ENCODE peak calls at places on chromosomes 1 and 21, in seven cellular contexts. Z is adrenal gland, O is pancreas, Y is Caco-2, T is psoas muscle, K is adipocyte, A is tibial nerve. P is an unnamed sample. For H3K4me1, the result is how much of the 10 kb centered on the place peaks cover.

GRCh38 chr1:220013497-220013896 is 32.8 kb downstream of the EPRS1 start:
- DNase-seq in Z (no peak), O (no peak), Y (no peak), T (no peak), K (peak), A (no peak), P (no peak)

GRCh38 chr21:33402011-33402979 is 918 bp upstream of the IFNGR2 start:
- DNase-seq in Z (peak), O (peak), Y (no peak), T (peak), K (no peak), A (peak), P (peak)

GRCh38 chr1:1832820-1833219 is 54.5 kb upstream of the NADK start:
- DNase-seq in Z (peak), O (peak), Y (no peak), T (no peak), K (no peak), A (no peak), P (no peak)

GRCh38 chr1:207812778-207813512 is 61.1 kb downstream of the CD46 start:
- DNase-seq in Z (no peak), O (no peak), Y (no peak), T (no peak), K (no peak), A (no peak), P (no peak)

GRCh38 chr1:203361843-203362524 is 11.1 kb upstream of the FMOD start:
- DNase-seq in Z (no peak), O (no peak), Y (no peak), T (no peak), K (peak), A (no peak), P (no peak)

GRCh38 chr1:187262731-187263130 is 434.0 kb downstream of the PLA2G4A start:
- DNase-seq in Z (no peak), O (no peak), Y (no peak), T (no peak), K (no peak), A (no peak), P (no peak)

GRCh38 chr1:202230939-202231645 is 37.5 kb downstream of the LGR6 start:
- DNase-seq in Z (no peak), O (no peak), Y (no peak), T (no peak), K (no peak), A (no peak), P (no peak)

GRCh38 chr21:35423694-35424093 is 374.6 kb upstream of the RUNX1 start:
- DNase-seq in Z (no peak), O (no peak), Y (no peak), T (no peak), K (no peak), A (no peak), P (no peak)

GRCh38 chr1:153113416-153113815 is at the start of gene SPRR2F:
- DNase-seq in Z (no peak), O (no peak), Y (no peak), T (no peak), K (no peak), A (no peak), P (no peak)

GRCh38 chr1:35369922-35370671 is 101.6 kb downstream of the ZMYM4 start:
- DNase-seq in Z (peak), O (peak), Y (no peak), T (peak), K (peak), A (peak), P (no peak)

GRCh38 chr1:64948216-64948615 is 18.1 kb downstream of the JAK1 start:
- DNase-seq in Z (no peak), O (no peak), Y (no peak), T (no peak), K (no peak), A (no peak), P (no peak)

GRCh38 chr1:36934061-36934460 is 100.3 kb downstream of the GRIK3 start:
- DNase-seq in Z (no peak), O (no peak), Y (no peak), T (no peak), K (no peak), A (no peak), P (no peak)

DNA sequence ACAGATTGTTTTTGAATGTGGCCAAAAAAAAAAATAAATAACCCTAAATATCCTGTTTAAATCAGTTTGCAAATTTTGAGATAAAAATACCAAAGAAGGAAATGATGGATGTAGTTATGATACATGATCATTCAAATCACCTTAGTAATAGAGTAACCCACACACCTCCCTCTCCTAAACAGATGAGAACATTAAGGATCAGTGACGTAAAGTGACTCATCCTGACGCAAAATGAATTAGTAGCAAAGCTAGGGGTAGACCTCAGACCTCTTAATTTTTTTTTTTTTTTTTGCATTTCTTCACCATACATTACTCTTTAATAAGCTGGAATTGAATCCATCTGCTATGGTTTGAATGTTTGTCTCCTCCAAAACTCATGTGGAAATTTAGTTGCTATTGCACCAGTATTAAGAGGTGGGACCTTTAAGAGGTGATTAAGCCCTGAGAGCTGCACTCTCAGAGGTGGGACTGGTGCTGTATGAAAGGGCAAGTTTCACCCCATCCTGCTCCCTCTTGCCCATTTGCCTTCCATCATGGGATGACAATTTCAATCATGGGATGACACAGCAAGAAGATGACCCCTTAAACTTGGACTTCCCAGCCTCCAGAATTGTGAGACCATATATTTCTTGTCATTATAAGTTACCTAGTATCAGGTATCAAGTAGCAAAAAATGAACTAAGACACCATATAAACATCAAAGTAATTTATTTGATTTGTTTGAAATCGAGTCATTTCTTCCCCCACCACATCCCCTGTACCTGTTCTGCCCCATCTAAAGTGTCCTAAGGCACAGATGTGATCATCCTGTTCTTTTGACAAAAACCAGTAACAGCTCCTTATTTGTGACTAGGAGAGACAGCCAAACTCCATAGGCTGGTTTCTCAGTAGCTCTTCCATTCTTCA is 114.6 kb upstream of the DUSP10 start:
- DNase-seq in Z (no peak), O (no peak), Y (no peak), T (no peak), K (no peak), A (no peak), P (no peak)
- H3K4me1 ChIP-seq in Z (under half), O (under half), Y (under half), T (under half), K (under half), A (under half), P (under half)

GRCh38 chr1:173477286-173478098 is at the start of gene PRDX6:
- DNase-seq in Z (peak), O (peak), Y (peak), T (peak), K (peak), A (peak), P (peak)

GRCh38 chr1:173476197-173476663 is 905 bp upstream of the PRDX6 start:
- DNase-seq in Z (no peak), O (no peak), Y (no peak), T (no peak), K (no peak), A (no peak), P (no peak)

GRCh38 chr1:173479649-173480048 is 2.5 kb downstream of the PRDX6 start:
- DNase-seq in Z (no peak), O (no peak), Y (no peak), T (no peak), K (peak), A (no peak), P (no peak)

GRCh38 chr1:173476664-173477285 is 360 bp upstream of the PRDX6 start:
- DNase-seq in Z (peak), O (peak), Y (peak), T (peak), K (peak), A (peak), P (peak)

DNA sequence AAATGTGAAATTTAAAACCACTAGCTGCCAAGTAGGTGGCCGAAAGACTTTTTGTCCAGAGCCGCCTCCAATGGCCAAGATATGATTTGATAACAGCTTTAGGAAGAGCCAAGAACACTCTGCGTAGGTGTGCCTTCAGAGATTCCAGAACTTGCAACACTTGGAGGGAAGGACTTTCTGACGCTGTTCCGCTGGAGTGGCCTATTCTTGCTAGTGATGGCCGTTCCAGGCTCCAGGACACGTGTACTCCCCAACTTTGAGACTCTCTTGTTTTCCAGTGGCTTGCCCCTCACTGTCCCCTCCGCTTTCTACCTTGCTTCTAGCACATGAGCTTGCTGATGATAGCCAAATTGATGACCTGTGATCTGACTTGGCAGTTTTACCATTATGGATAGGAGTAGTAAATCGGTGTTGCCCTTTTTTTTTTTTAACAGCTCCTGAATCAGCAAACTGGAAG is 992 bp downstream of the PRDX6 start:
- DNase-seq in Z (peak), O (peak), Y (peak), T (peak), K (peak), A (peak), P (no peak)
- H3K4me1 ChIP-seq in Z (half or more), O (under half), Y (under half), T (under half), K (half or more), A (under half), P (half or more)

GRCh38 chr1:55192093-55192492 is 23.1 kb downstream of the USP24 start:
- DNase-seq in Z (no peak), O (no peak), Y (no peak), T (no peak), K (no peak), A (no peak), P (no peak)
- H3K4me1 ChIP-seq in Z (under half), O (under half), Y (under half), T (under half), K (under half), A (under half), P (under half)

GRCh38 chr1:230210326-230210978 is 143.4 kb downstream of the GALNT2 start:
- DNase-seq in Z (no peak), O (no peak), Y (no peak), T (no peak), K (peak), A (no peak), P (no peak)

GRCh38 chr1:230212405-230212936 is 145.4 kb downstream of the GALNT2 start:
- DNase-seq in Z (no peak), O (no peak), Y (no peak), T (no peak), K (no peak), A (no peak), P (no peak)

GRCh38 chr1:230211436-230212145 is 144.6 kb downstream of the GALNT2 start:
- DNase-seq in Z (no peak), O (no peak), Y (no peak), T (no peak), K (no peak), A (no peak), P (no peak)

GRCh38 chr1:230208619-230209261 is 141.7 kb downstream of the GALNT2 start:
- DNase-seq in Z (no peak), O (no peak), Y (no peak), T (no peak), K (no peak), A (no peak), P (no peak)

GRCh38 chr1:230210979-230211336 is 143.9 kb downstream of the GALNT2 start:
- DNase-seq in Z (no peak), O (no peak), Y (no peak), T (no peak), K (no peak), A (no peak), P (no peak)
- H3K4me1 ChIP-seq in Z (under half), O (half or more), Y (under half), T (half or more), K (under half), A (under half), P (under half)

GRCh38 chr1:33438364-33439145 is 7.7 kb upstream of the PHC2 start:
- DNase-seq in Z (no peak), O (no peak), Y (no peak), T (no peak), K (no peak), A (no peak), P (no peak)
- H3K4me1 ChIP-seq in Z (half or more), O (under half), Y (under half), T (under half), K (under half), A (under half), P (under half)